ENCODE peak calls at places on chromosomes 13 and 19, in five cellular contexts. One of them, this sample, is unnamed. For H3K4me1, the result is how much of the 10 kb centered on the place peaks cover.

GRCh38 chr13:99126821-99127220 is 73.8 kb upstream of the UBAC2 start:
- DNase-seq in BE2C: no peak
- DNase-seq in colonic mucosa: no peak
- DNase-seq in pancreas: no peak
- DNase-seq in GM23248: no peak
- DNase-seq in this sample: no peak

GRCh38 chr19:40225440-40226305 is 816 bp downstream of the CCNP start:
- DNase-seq in BE2C: no peak
- DNase-seq in colonic mucosa: no peak
- DNase-seq in pancreas: no peak
- DNase-seq in GM23248: peak
- DNase-seq in this sample: no peak

GRCh38 chr19:17687857-17688784 is at the start of gene UNC13A:
- DNase-seq in BE2C: peak
- DNase-seq in colonic mucosa: peak
- DNase-seq in pancreas: peak
- DNase-seq in GM23248: peak
- DNase-seq in this sample: no peak

GRCh38 chr13:27283906-27284523 is 13.4 kb downstream of the RASL11A start:
- DNase-seq in BE2C: no peak
- DNase-seq in colonic mucosa: peak
- DNase-seq in pancreas: no peak
- DNase-seq in GM23248: peak
- DNase-seq in this sample: no peak

GRCh38 chr19:46394398-46394797 is 19.0 kb downstream of the CCDC8 start:
- DNase-seq in BE2C: no peak
- DNase-seq in colonic mucosa: no peak
- DNase-seq in pancreas: no peak
- DNase-seq in GM23248: peak
- DNase-seq in this sample: no peak

GRCh38 chr13:85261757-85262346 is 537.4 kb downstream of the SLITRK6 start:
- DNase-seq in BE2C: peak
- DNase-seq in colonic mucosa: no peak
- DNase-seq in pancreas: no peak
- DNase-seq in GM23248: no peak
- DNase-seq in this sample: no peak

GRCh38 chr19:57348136-57348535 is 2.9 kb upstream of the ZNF304 start:
- DNase-seq in BE2C: no peak
- DNase-seq in colonic mucosa: no peak
- DNase-seq in pancreas: no peak
- DNase-seq in GM23248: peak
- DNase-seq in this sample: no peak

GRCh38 chr19:3668331-3669133 is 31.7 kb downstream of the PIP5K1C start:
- DNase-seq in BE2C: no peak
- DNase-seq in colonic mucosa: no peak
- DNase-seq in pancreas: peak
- DNase-seq in GM23248: peak
- DNase-seq in this sample: no peak

GRCh38 chr19:6092329-6093286 is 17.7 kb downstream of the RFX2 start:
- DNase-seq in BE2C: peak
- DNase-seq in colonic mucosa: peak
- DNase-seq in pancreas: peak
- DNase-seq in GM23248: peak
- DNase-seq in this sample: peak

GRCh38 chr13:30572859-30573275 is 44.9 kb upstream of the USPL1 start:
- DNase-seq in BE2C: no peak
- DNase-seq in colonic mucosa: no peak
- DNase-seq in pancreas: no peak
- DNase-seq in GM23248: peak
- DNase-seq in this sample: no peak

GRCh38 chr19:23283925-23284324 is 33.7 kb upstream of the ZNF724 start:
- DNase-seq in BE2C: peak
- DNase-seq in colonic mucosa: peak
- DNase-seq in pancreas: no peak
- DNase-seq in GM23248: peak
- DNase-seq in this sample: peak

GRCh38 chr13:107900775-107901174 is 314.6 kb downstream of the LIG4 start:
- DNase-seq in BE2C: no peak
- DNase-seq in colonic mucosa: no peak
- DNase-seq in pancreas: no peak
- DNase-seq in GM23248: peak
- DNase-seq in this sample: no peak

GRCh38 chr13:27101289-27101688 is 70.3 kb downstream of the USP12 start:
- DNase-seq in BE2C: no peak
- DNase-seq in colonic mucosa: no peak
- DNase-seq in pancreas: no peak
- DNase-seq in GM23248: no peak
- DNase-seq in this sample: no peak

GRCh38 chr13:99220199-99220931 is 19.7 kb downstream of the UBAC2 start:
- DNase-seq in BE2C: no peak
- DNase-seq in colonic mucosa: no peak
- DNase-seq in pancreas: no peak
- DNase-seq in GM23248: no peak
- DNase-seq in this sample: no peak

GRCh38 chr13:26062853-26063444 is 11.1 kb upstream of the SHISA2 start:
- DNase-seq in BE2C: peak
- DNase-seq in colonic mucosa: peak
- DNase-seq in pancreas: no peak
- DNase-seq in GM23248: peak
- DNase-seq in this sample: peak

GRCh38 chr13:112032186-112032835 is 34.6 kb upstream of the SOX1 start:
- DNase-seq in BE2C: no peak
- DNase-seq in colonic mucosa: no peak
- DNase-seq in pancreas: peak
- DNase-seq in GM23248: peak
- DNase-seq in this sample: no peak

GRCh38 chr19:31875550-31875949 is 469.9 kb upstream of the ZNF507 start:
- DNase-seq in BE2C: no peak
- DNase-seq in colonic mucosa: no peak
- DNase-seq in pancreas: no peak
- DNase-seq in GM23248: no peak
- DNase-seq in this sample: no peak

GRCh38 chr19:2428027-2428690 is 773 bp upstream of the TIMM13 start:
- DNase-seq in BE2C: peak
- DNase-seq in colonic mucosa: peak
- DNase-seq in pancreas: peak
- DNase-seq in GM23248: peak
- DNase-seq in this sample: no peak

GRCh38 chr13:44763604-44764311 is 187.6 kb upstream of the TSC22D1 start:
- DNase-seq in BE2C: peak
- DNase-seq in colonic mucosa: no peak
- DNase-seq in pancreas: peak
- DNase-seq in GM23248: no peak
- DNase-seq in this sample: no peak

GRCh38 chr19:18491995-18492953 is 29.6 kb downstream of the ELL start:
- DNase-seq in BE2C: no peak
- DNase-seq in colonic mucosa: no peak
- DNase-seq in pancreas: no peak
- DNase-seq in GM23248: no peak
- DNase-seq in this sample: no peak

GRCh38 chr13:26923824-26924605 is 163.4 kb upstream of the GPR12 start:
- DNase-seq in BE2C: no peak
- DNase-seq in colonic mucosa: no peak
- DNase-seq in pancreas: no peak
- DNase-seq in GM23248: peak
- DNase-seq in this sample: no peak

GRCh38 chr13:110304256-110304655 is 2.7 kb downstream of the COL4A1 start:
- DNase-seq in BE2C: no peak
- DNase-seq in colonic mucosa: no peak
- DNase-seq in pancreas: no peak
- DNase-seq in GM23248: peak
- DNase-seq in this sample: no peak

GRCh38 chr13:109158383-109158782 is 529.0 kb downstream of the MYO16 start:
- DNase-seq in BE2C: no peak
- DNase-seq in colonic mucosa: no peak
- DNase-seq in pancreas: no peak
- DNase-seq in GM23248: no peak
- DNase-seq in this sample: no peak

GRCh38 chr19:1487576-1488281 is 2.4 kb downstream of the PCSK4 start:
- DNase-seq in BE2C: no peak
- DNase-seq in colonic mucosa: no peak
- DNase-seq in pancreas: peak
- DNase-seq in GM23248: no peak
- DNase-seq in this sample: no peak

GRCh38 chr13:85659493-85659892 is 139.7 kb downstream of the SLITRK6 start:
- DNase-seq in BE2C: no peak
- DNase-seq in colonic mucosa: no peak
- DNase-seq in pancreas: no peak
- DNase-seq in GM23248: no peak
- DNase-seq in this sample: no peak

GRCh38 chr13:35994131-35994966 is 136.8 kb downstream of the DCLK1 start:
- DNase-seq in BE2C: peak
- DNase-seq in colonic mucosa: no peak
- DNase-seq in pancreas: no peak
- DNase-seq in GM23248: peak
- DNase-seq in this sample: no peak

GRCh38 chr19:7842661-7843294 is 12.8 kb downstream of the EVI5L start:
- DNase-seq in BE2C: no peak
- DNase-seq in colonic mucosa: no peak
- DNase-seq in pancreas: no peak
- DNase-seq in GM23248: no peak
- DNase-seq in this sample: no peak

GRCh38 chr19:42613666-42614065 is 18.9 kb upstream of the CEACAM8 start:
- DNase-seq in BE2C: no peak
- DNase-seq in colonic mucosa: no peak
- DNase-seq in pancreas: no peak
- DNase-seq in GM23248: no peak
- DNase-seq in this sample: no peak
- H3K4me1 ChIP-seq in BE2C: under half
- H3K4me1 ChIP-seq in colonic mucosa: under half
- H3K4me1 ChIP-seq in pancreas: under half
- H3K4me1 ChIP-seq in GM23248: under half
- H3K4me1 ChIP-seq in this sample: under half

DNA sequence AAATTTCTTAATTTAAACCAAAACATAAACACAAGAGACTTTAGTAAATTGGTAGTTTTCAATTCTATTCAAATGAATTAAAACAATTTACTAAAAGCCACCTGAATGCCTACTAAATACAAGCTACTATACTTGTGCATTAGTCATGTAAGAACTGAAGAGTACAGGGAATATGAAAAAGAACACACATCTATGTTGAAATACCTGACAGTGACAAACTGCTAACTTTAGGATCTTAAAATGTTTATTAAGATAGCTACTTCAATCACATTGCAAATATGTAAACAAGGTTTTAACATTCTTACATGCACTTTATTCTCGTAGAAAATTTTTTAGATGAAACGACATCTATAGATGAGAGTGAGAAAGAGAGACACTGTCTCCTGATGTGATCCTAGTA is 4.1 kb downstream of the SPRYD7 start:
- DNase-seq in BE2C: no peak
- DNase-seq in colonic mucosa: no peak
- DNase-seq in pancreas: no peak
- DNase-seq in GM23248: no peak
- DNase-seq in this sample: no peak
- H3K4me1 ChIP-seq in BE2C: under half
- H3K4me1 ChIP-seq in colonic mucosa: under half
- H3K4me1 ChIP-seq in pancreas: under half
- H3K4me1 ChIP-seq in GM23248: under half
- H3K4me1 ChIP-seq in this sample: under half

DNA sequence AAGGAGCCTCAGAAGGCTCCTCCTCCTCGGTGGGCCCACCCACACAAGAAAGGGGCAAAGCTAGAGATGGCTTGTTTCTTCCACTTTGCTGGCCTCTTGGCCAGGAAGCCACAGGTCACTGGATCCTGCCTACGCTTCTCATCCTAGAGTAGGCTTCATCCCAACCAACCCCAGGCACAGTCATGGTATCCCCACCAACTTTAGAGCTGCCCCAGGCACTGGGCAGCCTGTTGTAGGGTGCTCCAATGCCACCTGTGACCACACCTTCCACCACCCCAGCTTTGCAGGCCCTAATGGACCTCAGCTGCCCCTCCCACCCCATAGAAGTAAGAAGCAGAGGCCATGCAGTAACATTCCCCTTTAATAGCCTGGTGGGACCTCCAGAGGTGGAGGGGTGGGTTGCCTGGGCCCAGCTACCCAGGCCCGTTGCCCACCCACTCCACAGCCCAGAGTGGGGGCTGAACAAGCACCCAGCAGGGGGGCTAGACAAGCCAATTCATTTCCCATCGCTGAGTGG is 522 bp upstream of the CHMP2A start:
- DNase-seq in BE2C: no peak
- DNase-seq in colonic mucosa: peak
- DNase-seq in pancreas: peak
- DNase-seq in GM23248: no peak
- DNase-seq in this sample: no peak
- H3K4me1 ChIP-seq in BE2C: under half
- H3K4me1 ChIP-seq in colonic mucosa: under half
- H3K4me1 ChIP-seq in pancreas: under half
- H3K4me1 ChIP-seq in GM23248: under half
- H3K4me1 ChIP-seq in this sample: under half

DNA sequence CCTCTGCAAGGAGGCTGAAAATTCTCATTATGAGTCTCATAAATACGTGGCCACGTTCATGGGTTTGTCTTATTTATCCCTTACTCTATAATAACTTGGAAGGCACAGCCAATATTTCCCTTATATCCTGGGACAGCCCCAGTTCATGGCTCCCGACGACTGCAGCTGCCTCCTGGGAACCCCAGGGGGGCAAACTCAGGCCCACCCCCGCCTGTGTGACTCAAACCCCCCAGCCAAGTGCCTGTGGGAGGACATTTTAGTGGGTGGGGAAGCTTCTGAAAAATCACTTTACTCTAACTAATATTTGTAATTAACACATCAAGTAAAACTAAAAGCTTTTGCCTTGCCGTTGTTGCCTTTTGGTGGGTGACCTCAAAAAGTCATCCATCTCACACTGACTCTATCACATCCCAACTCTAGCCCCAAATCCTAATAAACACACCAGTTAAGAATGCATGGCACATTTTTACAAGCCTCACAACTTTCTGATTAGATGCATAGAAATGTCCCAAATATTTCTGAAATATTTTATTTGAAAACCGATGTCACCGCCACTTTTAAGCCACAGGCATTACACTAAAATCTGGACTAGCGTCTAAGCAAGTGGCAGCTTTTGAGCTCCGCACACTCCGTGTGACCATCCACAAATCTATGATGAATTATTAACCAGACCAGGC is 14.2 kb downstream of the RASA3 start:
- DNase-seq in BE2C: no peak
- DNase-seq in colonic mucosa: no peak
- DNase-seq in pancreas: peak
- DNase-seq in GM23248: peak
- DNase-seq in this sample: no peak
- H3K4me1 ChIP-seq in BE2C: under half
- H3K4me1 ChIP-seq in colonic mucosa: under half
- H3K4me1 ChIP-seq in pancreas: under half
- H3K4me1 ChIP-seq in GM23248: under half
- H3K4me1 ChIP-seq in this sample: under half